ENCODE peak calls at places on chromosome 3, in five cellular contexts. Z is stromal cell of bone marrow, I is HTR-8/SVneo, H is osteocyte, F is globus pallidus. N is an unnamed sample.

GRCh38 chr3:185930393-185931107 is 7.3 kb downstream of the TRA2B start:
- DNase-seq in F (no peak), I (no peak), Z (no peak), H (no peak), N (no peak)

GRCh38 chr3:52529376-52530333 is 4.0 kb downstream of the NT5DC2 start:
- DNase-seq in H (no peak), Z (no peak), I (no peak), F (no peak), N (no peak)

GRCh38 chr3:8554725-8555621 is 53.4 kb downstream of the LMCD1 start:
- DNase-seq in H (peak), F (no peak), Z (peak), I (no peak), N (no peak)

GRCh38 chr3:27900316-27900715 is 178.2 kb upstream of the EOMES start:
- DNase-seq in Z (no peak), H (no peak), F (no peak), I (no peak), N (no peak)

GRCh38 chr3:12384451-12385233 is 95.8 kb downstream of the PPARG start:
- DNase-seq in F (no peak), H (no peak), I (no peak), Z (no peak), N (no peak)

GRCh38 chr3:120350431-120350941 is 1.3 kb upstream of the LRRC58 start:
- DNase-seq in F (peak), H (no peak), Z (peak), I (peak), N (no peak)

GRCh38 chr3:152269423-152270144 is 855 bp downstream of the MBNL1 start:
- DNase-seq in I (no peak), H (peak), F (peak), Z (peak), N (peak)

GRCh38 chr3:52798978-52799476 is 4.4 kb downstream of the ITIH3 start:
- DNase-seq in I (peak), F (no peak), H (no peak), Z (no peak), N (peak)

GRCh38 chr3:15332405-15333098 is at the start of gene SH3BP5:
- DNase-seq in I (peak), F (peak), H (peak), Z (no peak), N (peak)

GRCh38 chr3:10249833-10250232 is 1.6 kb downstream of the TATDN2 start:
- DNase-seq in H (no peak), F (no peak), Z (no peak), I (no peak), N (no peak)

GRCh38 chr3:177284383-177284881 is 87.2 kb upstream of the TBL1XR1 start:
- DNase-seq in F (no peak), H (no peak), I (peak), Z (no peak), N (no peak)

GRCh38 chr3:16508591-16508995 is 4.9 kb downstream of the RFTN1 start:
- DNase-seq in H (no peak), F (no peak), Z (no peak), I (no peak), N (no peak)

GRCh38 chr3:136731274-136731884 is 20.8 kb downstream of the STAG1 start:
- DNase-seq in F (peak), Z (no peak), I (no peak), H (no peak), N (no peak)

GRCh38 chr3:170330366-170330765 is 27.1 kb upstream of the SKIL start:
- DNase-seq in Z (peak), H (peak), I (no peak), F (no peak), N (no peak)

GRCh38 chr3:183306798-183307671 is 54.0 kb downstream of the B3GNT5 start:
- DNase-seq in Z (peak), H (no peak), I (no peak), F (peak), N (no peak)

GRCh38 chr3:110881069-110881468 is 190.5 kb upstream of the NECTIN3 start:
- DNase-seq in F (peak), I (peak), Z (no peak), H (no peak), N (no peak)

GRCh38 chr3:179000144-179000543 is 71.5 kb downstream of the ZMAT3 start:
- DNase-seq in H (no peak), Z (peak), F (no peak), I (no peak), N (no peak)

GRCh38 chr3:187591051-187591450 is 79.1 kb downstream of the SST start:
- DNase-seq in F (no peak), H (no peak), I (no peak), Z (no peak), N (no peak)

GRCh38 chr3:108623504-108623903 is 34.0 kb downstream of the DZIP3 start:
- DNase-seq in F (no peak), H (no peak), Z (no peak), I (no peak), N (no peak)

GRCh38 chr3:58429657-58430056 is 4.0 kb downstream of the PDHB start:
- DNase-seq in H (no peak), Z (no peak), I (no peak), F (no peak), N (no peak)

GRCh38 chr3:40574661-40575060 is 49.9 kb downstream of the ZNF621 start:
- DNase-seq in F (peak), I (no peak), H (no peak), Z (no peak), N (no peak)

GRCh38 chr3:18657858-18658820 is 233.0 kb upstream of the SATB1 start:
- DNase-seq in Z (no peak), I (no peak), F (no peak), H (no peak), N (no peak)

GRCh38 chr3:160343132-160343531 is 55.9 kb downstream of the IFT80 start:
- DNase-seq in Z (peak), H (no peak), F (peak), I (peak), N (peak)

GRCh38 chr3:155912574-155913190 is 42.2 kb downstream of the GMPS start:
- DNase-seq in I (no peak), F (no peak), Z (no peak), H (no peak), N (no peak)

GRCh38 chr3:39096775-39097174 is 10.7 kb downstream of the GORASP1 start:
- DNase-seq in I (no peak), H (peak), Z (no peak), F (peak), N (no peak)

GRCh38 chr3:134998855-134999254 is 203.8 kb downstream of the EPHB1 start:
- DNase-seq in I (no peak), H (no peak), Z (no peak), F (no peak), N (no peak)

N was measured in SW 1271.